ENCODE peak calls at places on chromosomes 4 and X, in seven cellular contexts. K, X, W, L, G, D and I are unnamed samples.

GRCh38 chr4:89928867-89929266 is 34.2 kb downstream of the MMRN1 start:
- DNase-seq in G (no peak), W (no peak), L (no peak), K (no peak), X (no peak), D (no peak), I (no peak)

GRCh38 chrX:43868791-43869190 is 13.5 kb downstream of the MAOB start:
- DNase-seq in G (no peak), W (no peak), L (no peak), K (no peak), D (no peak), X (no peak), I (no peak)

GRCh38 chrX:30881390-30881789 is 7.7 kb downstream of the TAB3 start:
- DNase-seq in G (no peak), D (no peak), W (no peak), L (no peak), K (no peak), X (no peak), I (no peak)

GRCh38 chr4:121256346-121256745 is 92.2 kb upstream of the TNIP3 start:
- DNase-seq in L (no peak), X (peak; percentile 89), K (peak; percentile 20), D (no peak), G (peak; percentile 92), W (no peak), I (no peak)

GRCh38 chrX:75893281-75893680 is 108.2 kb upstream of the MAGEE2 start:
- DNase-seq in G (no peak), D (no peak), W (no peak), K (no peak), L (no peak), X (no peak), I (peak; percentile 8)

GRCh38 chr4:158796370-158797140 is 27.7 kb downstream of the FNIP2 start:
- DNase-seq in X (peak; percentile 81), D (no peak), W (no peak), G (peak; percentile 68), K (no peak), L (no peak), I (no peak)

GRCh38 chrX:31178769-31179125 is 106.9 kb upstream of the FTHL17 start:
- DNase-seq in D (no peak), L (no peak), X (no peak), W (no peak), K (no peak), G (no peak), I (no peak)

GRCh38 chr4:156560701-156561100 is 410.9 kb downstream of the PDGFC start:
- DNase-seq in G (peak; percentile 35), D (no peak), W (no peak), L (no peak), K (no peak), X (peak; percentile 68), I (no peak)

GRCh38 chr4:94653095-94653649 is 104.6 kb upstream of the BMPR1B start:
- DNase-seq in L (no peak), X (no peak), G (no peak), K (no peak), W (no peak), D (no peak), I (no peak)

GRCh38 chrX:119693996-119694451 is 1.1 kb upstream of the SEPTIN6 start:
- DNase-seq in G (no peak), K (no peak), L (no peak), W (no peak), X (no peak), D (peak; percentile 56), I (no peak)

GRCh38 chr4:142838781-142839180 is 7.3 kb downstream of the INPP4B start:
- DNase-seq in X (no peak), G (no peak), K (no peak), L (no peak), D (no peak), W (no peak), I (no peak)

GRCh38 chr4:187558391-187558790 is 437.2 kb upstream of the ZFP42 start:
- DNase-seq in W (no peak), L (no peak), D (no peak), X (peak; percentile 11), K (no peak), G (no peak), I (no peak)

GRCh38 chrX:129748265-129748664 is 9.5 kb downstream of the XPNPEP2 start:
- DNase-seq in W (no peak), L (no peak), X (peak; percentile 53), D (no peak), G (no peak), K (no peak), I (no peak)

GRCh38 chrX:43962636-43963035 is 10.6 kb downstream of the NDP start:
- DNase-seq in G (no peak), W (no peak), K (no peak), D (no peak), X (no peak), L (no peak), I (no peak)

GRCh38 chr4:129248621-129249020 is 152.7 kb downstream of the C4orf33 start:
- DNase-seq in K (no peak), L (no peak), W (no peak), G (no peak), D (no peak), X (no peak), I (no peak)

GRCh38 chr4:176548571-176548970 is 228.8 kb downstream of the SPCS3 start:
- DNase-seq in K (no peak), X (peak; percentile 90), L (no peak), G (peak; percentile 71), D (no peak), W (no peak), I (no peak)

GRCh38 chr4:168765726-168766125 is 244.3 kb downstream of the CBR4 start:
- DNase-seq in W (no peak), K (no peak), D (no peak), G (peak; percentile 61), X (peak; percentile 28), L (peak; percentile 16), I (peak; percentile 37)

GRCh38 chrX:120287513-120288112 is 23.6 kb downstream of the TMEM255A start:
- DNase-seq in K (no peak), X (no peak), L (no peak), W (no peak), D (no peak), G (no peak), I (no peak)

GRCh38 chr4:77021614-77022089 is 54.1 kb downstream of the CCNI start:
- DNase-seq in D (no peak), X (no peak), L (no peak), G (no peak), W (no peak), K (no peak), I (no peak)

GRCh38 chrX:139932077-139932900 is 564 bp downstream of the ATP11C start:
- DNase-seq in X (peak; percentile 50), W (peak; percentile 27), K (peak; percentile 8), G (no peak), D (peak; percentile 78), L (no peak), I (peak; percentile 21)

GRCh38 chrX:149717803-149718202 is 5.9 kb downstream of the MAGEA11 start:
- DNase-seq in K (no peak), G (no peak), W (no peak), D (no peak), X (no peak), L (peak; percentile 81), I (no peak)

GRCh38 chr4:110510955-110511544 is 35.1 kb downstream of the ENPEP start:
- DNase-seq in W (peak; percentile 29), D (no peak), L (peak; percentile 74), X (peak; percentile 71), G (peak; percentile 46), K (no peak), I (no peak)

GRCh38 chrX:123081766-123082165 is 102.3 kb upstream of the GRIA3 start:
- DNase-seq in X (no peak), G (no peak), D (no peak), W (no peak), K (no peak), L (no peak), I (no peak)

GRCh38 chr4:7041851-7042696 is 1.1 kb upstream of the TADA2B start:
- DNase-seq in W (peak; percentile 72), K (no peak), L (peak; percentile 54), G (no peak), X (peak; percentile 74), D (peak; percentile 89), I (peak; percentile 70)

GRCh38 chrX:105564536-105564935 is 257.8 kb upstream of the NRK start:
- DNase-seq in X (peak; percentile 22), L (no peak), D (no peak), G (peak; percentile 5), K (no peak), W (no peak), I (peak; percentile 2)

GRCh38 chr4:9898596-9899345 is 117.3 kb downstream of the DRD5 start:
- DNase-seq in L (peak; percentile 49), G (no peak), K (no peak), W (no peak), X (no peak), D (no peak), I (peak; percentile 65)

GRCh38 chr4:83490876-83491450 is 6.1 kb upstream of the ABRAXAS1 start:
- DNase-seq in X (peak; percentile 62), K (no peak), G (peak; percentile 16), L (peak; percentile 51), D (no peak), W (no peak), I (no peak)

GRCh38 chr4:145881585-145881984 is 57.0 kb downstream of the ZNF827 start:
- DNase-seq in W (no peak), G (no peak), K (no peak), L (no peak), D (no peak), X (no peak), I (no peak)

GRCh38 chr4:80071643-80072606 is 1.1 kb downstream of the ANTXR2 start:
- DNase-seq in X (peak; percentile 49), G (peak; percentile 6), K (no peak), L (peak; percentile 48), D (peak; percentile 82), W (peak; percentile 73), I (peak; percentile 55)

GRCh38 chrX:103614999-103615398 is 7.2 kb downstream of the TCEAL3 start:
- DNase-seq in D (no peak), X (peak; percentile 83), L (no peak), K (no peak), W (no peak), G (no peak), I (no peak)

GRCh38 chr4:153394945-153395344 is 50.5 kb downstream of the MND1 start:
- DNase-seq in X (peak; percentile 18), D (no peak), K (no peak), G (no peak), W (no peak), L (no peak), I (no peak)

GRCh38 chr4:161291222-161291621 is 872.6 kb downstream of the FSTL5 start:
- DNase-seq in W (no peak), L (no peak), D (no peak), X (no peak), K (no peak), G (no peak), I (no peak)

GRCh38 chr4:75643651-75644050 is 13.3 kb upstream of the CDKL2 start:
- DNase-seq in L (no peak), W (no peak), G (no peak), X (no peak), D (no peak), K (no peak), I (no peak)

GRCh38 chr4:95193391-95194224 is 355.2 kb downstream of the UNC5C start:
- DNase-seq in D (no peak), G (no peak), L (no peak), K (no peak), X (no peak), W (no peak), I (no peak)

GRCh38 chr4:105196523-105197145 is 50.0 kb downstream of the TET2 start:
- DNase-seq in K (no peak), W (no peak), L (peak; percentile 13), G (no peak), D (no peak), X (peak; percentile 40), I (no peak)

GRCh38 chr4:111208970-111209369 is 586.1 kb upstream of the PITX2 start:
- DNase-seq in K (no peak), X (no peak), D (no peak), W (no peak), L (no peak), G (no peak), I (no peak)

GRCh38 chr4:83381173-83381572 is 46.5 kb upstream of the HPSE start:
- DNase-seq in L (peak; percentile 44), X (no peak), D (no peak), W (no peak), K (no peak), G (no peak), I (no peak)